ENCODE peak calls at places on chromosomes 1 and 21, in seven cellular contexts. B is hepatocyte, R is thoracic aorta, T is left ventricle myocardium inferior, W is dorsolateral prefrontal cortex, P is A549, H is progenitor cell of endocrine pancreas. U is an unnamed sample.

GRCh38 chr1:186325239-186325638 is 49.8 kb downstream of the TPR start:
- DNase-seq in H (no peak), T (no peak), P (peak), B (no peak), R (no peak), W (no peak), U (no peak)

GRCh38 chr1:220485131-220485530 is 42.8 kb upstream of the MARK1 start:
- DNase-seq in H (no peak), B (peak), T (no peak), P (no peak), W (no peak), R (no peak), U (no peak)

GRCh38 chr1:94106716-94107115 is 14.2 kb downstream of the ABCA4 start:
- DNase-seq in T (no peak), P (no peak), R (no peak), B (no peak), W (no peak), H (no peak), U (no peak)

GRCh38 chr1:32240140-32240951 is 6.7 kb upstream of the FAM167B start:
- DNase-seq in H (peak), T (peak), P (peak), W (peak), R (peak), B (peak), U (peak)

GRCh38 chr1:226609836-226610455 is 61.4 kb downstream of the STUM start:
- DNase-seq in R (no peak), B (no peak), P (no peak), W (no peak), H (no peak), T (peak), U (peak)

GRCh38 chr1:158199840-158200239 is 19.1 kb downstream of the CD1D start:
- DNase-seq in B (no peak), P (peak), R (no peak), H (no peak), T (no peak), W (no peak), U (no peak)

GRCh38 chr1:232487236-232487635 is 142.7 kb downstream of the SIPA1L2 start:
- DNase-seq in P (no peak), W (no peak), T (no peak), R (no peak), B (no peak), H (no peak), U (no peak)

GRCh38 chr1:21939650-21940374 is 2.7 kb upstream of the HSPG2 start:
- DNase-seq in T (peak), R (peak), H (no peak), B (peak), W (peak), P (peak), U (peak)

GRCh38 chr1:245938046-245938435 is 569.0 kb downstream of the SMYD3 start:
- DNase-seq in P (no peak), T (no peak), W (no peak), B (no peak), H (no peak), R (no peak), U (no peak)

GRCh38 chr21:15627011-15627410 is 102.8 kb upstream of the USP25 start:
- DNase-seq in B (no peak), H (no peak), T (no peak), W (no peak), P (no peak), R (no peak), U (no peak)

GRCh38 chr1:1093610-1093943 is 19.5 kb upstream of the RNF223 start:
- DNase-seq in P (no peak), T (no peak), B (no peak), R (no peak), H (no peak), W (peak), U (no peak)

GRCh38 chr1:170261669-170262068 is 115.9 kb downstream of the NTMT2 start:
- DNase-seq in H (no peak), R (no peak), W (no peak), T (no peak), B (no peak), P (no peak), U (no peak)

GRCh38 chr1:2466834-2467554 is 9.1 kb upstream of the PLCH2 start:
- DNase-seq in P (no peak), H (no peak), B (no peak), T (no peak), W (no peak), R (no peak), U (no peak)

GRCh38 chr1:170145061-170145460 is 698 bp upstream of the NTMT2 start:
- DNase-seq in T (no peak), W (no peak), B (no peak), P (no peak), R (no peak), H (no peak), U (no peak)

GRCh38 chr1:172246521-172247390 is 173.7 kb upstream of the C1orf105 start:
- DNase-seq in P (no peak), W (no peak), B (no peak), H (no peak), T (no peak), R (no peak), U (no peak)

GRCh38 chr1:6612641-6613360 is 730 bp upstream of the PHF13 start:
- DNase-seq in T (peak), R (no peak), P (peak), H (peak), W (peak), B (peak), U (peak)

GRCh38 chr1:193649587-193649986 is 463.2 kb upstream of the B3GALT2 start:
- DNase-seq in H (no peak), W (no peak), R (no peak), P (no peak), B (no peak), T (no peak), U (no peak)

GRCh38 chr1:179217943-179218507 is 11.5 kb downstream of the ABL2 start:
- DNase-seq in R (no peak), B (no peak), T (no peak), H (no peak), P (no peak), W (no peak), U (no peak)

GRCh38 chr1:162885265-162885664 is 24.3 kb upstream of the CCDC190 start:
- DNase-seq in T (no peak), B (no peak), R (no peak), W (no peak), P (no peak), H (no peak), U (no peak)

GRCh38 chr1:96596226-96596625 is 125.4 kb upstream of the PTBP2 start:
- DNase-seq in R (no peak), B (peak), H (no peak), P (peak), T (no peak), W (no peak), U (peak)

GRCh38 chr1:228975238-228975929 is 240.1 kb downstream of the RHOU start:
- DNase-seq in H (no peak), P (no peak), T (no peak), R (no peak), B (no peak), W (no peak), U (no peak)

GRCh38 chr1:29333008-29333407 is 96.7 kb downstream of the PTPRU start:
- DNase-seq in P (no peak), H (no peak), W (no peak), B (no peak), R (no peak), T (no peak), U (no peak)

GRCh38 chr1:160544647-160545046 is 21.6 kb upstream of the SLAMF6 start:
- DNase-seq in T (no peak), R (no peak), B (peak), W (no peak), P (peak), H (no peak), U (no peak)

GRCh38 chr1:178541829-178542553 is 29.1 kb downstream of the TEX35 start:
- DNase-seq in B (peak), H (peak), W (no peak), R (no peak), P (peak), T (no peak), U (peak)

GRCh38 chr1:150017206-150017750 is 6.8 kb upstream of the OTUD7B start:
- DNase-seq in T (no peak), H (no peak), B (peak), W (no peak), P (no peak), R (no peak), U (no peak)

GRCh38 chr1:56064705-56065104 is 514.7 kb downstream of the PLPP3 start:
- DNase-seq in B (peak), P (peak), H (no peak), W (no peak), R (no peak), T (no peak), U (no peak)

GRCh38 chr1:163174524-163175437 is 27.9 kb downstream of the RGS5 start:
- DNase-seq in H (peak), R (peak), B (peak), T (peak), P (peak), W (peak), U (peak)

GRCh38 chr1:192986110-192986747 is 72.9 kb downstream of the UCHL5 start:
- DNase-seq in H (no peak), R (no peak), W (no peak), T (no peak), P (no peak), B (peak), U (no peak)

GRCh38 chr1:37795340-37796110 is 1.9 kb downstream of the MANEAL start:
- DNase-seq in H (peak), R (no peak), W (no peak), P (no peak), B (peak), T (peak), U (peak)

GRCh38 chr21:34800797-34801518 is 132.2 kb downstream of the CLIC6 start:
- DNase-seq in T (no peak), H (no peak), B (peak), W (no peak), R (no peak), P (peak), U (no peak)

GRCh38 chr1:111227875-111228747 is 598 bp downstream of the CHI3L2 start:
- DNase-seq in H (no peak), W (no peak), B (peak), P (peak), R (no peak), T (peak), U (no peak)

GRCh38 chr1:53826367-53826766 is 11.7 kb downstream of the NDC1 start:
- DNase-seq in H (no peak), B (no peak), R (no peak), T (no peak), W (no peak), P (peak), U (no peak)

GRCh38 chr1:33273961-33274371 is 17.7 kb downstream of the ZNF362 start:
- DNase-seq in W (no peak), T (no peak), B (no peak), P (no peak), R (no peak), H (no peak), U (no peak)

GRCh38 chr1:32798679-32799416 is 18.3 kb downstream of the YARS1 start:
- DNase-seq in T (no peak), W (no peak), R (no peak), B (no peak), H (no peak), P (no peak), U (no peak)

GRCh38 chr1:198809247-198809646 is 170.4 kb downstream of the PTPRC start:
- DNase-seq in T (no peak), W (no peak), H (no peak), B (no peak), P (no peak), R (no peak), U (no peak)

GRCh38 chr1:220151454-220151853 is 57.5 kb downstream of the IARS2 start:
- DNase-seq in T (peak), R (no peak), W (peak), B (no peak), H (no peak), P (no peak), U (no peak)

GRCh38 chr1:36768486-36769178 is 265.7 kb downstream of the GRIK3 start:
- DNase-seq in B (no peak), H (no peak), P (no peak), W (peak), R (no peak), T (no peak), U (no peak)

GRCh38 chr1:66464802-66465201 is 69.2 kb upstream of the SGIP1 start:
- DNase-seq in W (no peak), B (peak), H (no peak), T (no peak), P (peak), R (no peak), U (no peak)

GRCh38 chr1:202187040-202187671 is 6.4 kb upstream of the LGR6 start:
- DNase-seq in B (no peak), P (no peak), W (no peak), R (no peak), H (no peak), T (no peak), U (no peak)

GRCh38 chr1:202186327-202186726 is 7.3 kb upstream of the LGR6 start:
- DNase-seq in R (no peak), B (no peak), P (no peak), W (no peak), H (no peak), T (no peak), U (no peak)

GRCh38 chr1:202187697-202188407 is 5.7 kb upstream of the LGR6 start:
- DNase-seq in B (no peak), P (no peak), W (no peak), T (no peak), H (no peak), R (no peak), U (no peak)

GRCh38 chr1:202189919-202190715 is 3.5 kb upstream of the LGR6 start:
- DNase-seq in H (no peak), T (no peak), B (peak), W (no peak), R (no peak), P (peak), U (no peak)

DNA sequence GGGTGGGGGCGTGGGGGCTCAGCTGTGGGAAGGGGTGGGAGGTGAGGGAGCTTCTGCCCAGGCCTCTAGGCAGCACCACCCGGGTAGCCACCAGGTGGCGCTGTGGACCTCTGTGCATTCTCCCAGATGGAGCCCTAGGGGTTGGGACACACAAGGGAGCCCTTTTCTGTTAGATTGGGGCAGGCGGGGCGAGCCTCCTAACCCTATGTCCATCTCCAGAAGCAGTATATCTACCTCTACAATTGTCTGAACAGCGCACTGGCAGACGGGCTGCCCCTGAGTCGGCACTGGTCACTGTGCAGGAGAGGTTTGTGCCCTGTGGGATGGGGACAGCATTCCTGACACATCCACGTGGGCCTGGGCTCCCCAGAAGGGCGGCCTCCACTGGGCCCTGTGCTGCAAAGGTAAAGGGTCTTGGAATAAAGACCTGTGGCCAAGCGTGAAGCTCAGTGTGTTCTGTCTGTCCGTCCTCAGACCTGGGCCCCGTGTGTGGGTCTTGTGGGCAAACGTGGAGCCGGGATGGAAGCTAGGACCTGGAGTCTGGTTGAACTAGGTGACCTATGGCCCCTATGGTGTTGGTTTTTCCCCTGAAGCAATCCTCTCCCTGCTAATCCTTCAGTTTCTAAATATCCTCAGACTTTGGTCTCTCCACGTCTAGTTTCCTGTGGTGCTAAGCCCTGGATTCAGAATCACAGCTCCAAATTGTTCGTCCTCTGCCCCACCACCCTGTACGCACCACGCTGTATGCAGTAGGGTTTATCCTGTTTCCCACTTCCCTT is 4.4 kb upstream of the LGR6 start:
- DNase-seq in P (peak), B (peak), H (peak), W (peak), T (peak), R (no peak), U (peak)
- TF ChIP-seq CTCF in P (peak), B (peak), H (peak), W (peak), T (peak), R (peak), U (peak)

GRCh38 chr21:32562426-32562825 is 22.9 kb downstream of the TCP10L start:
- DNase-seq in W (no peak), P (no peak), B (peak), R (peak), T (no peak), H (no peak), U (no peak)
- TF ChIP-seq CTCF in W (peak), P (no peak), B (peak), R (peak), T (peak), H (peak), U (peak)

GRCh38 chr1:203281033-203281432 is 24.3 kb upstream of the BTG2 start:
- DNase-seq in B (peak), W (no peak), H (no peak), P (peak), T (no peak), R (no peak), U (no peak)
- TF ChIP-seq CTCF in B (no peak), W (no peak), H (no peak), P (no peak), T (no peak), R (no peak), U (no peak)

GRCh38 chr1:8412183-8412831 is 94.4 kb downstream of the SLC45A1 start:
- DNase-seq in B (peak), H (no peak), P (peak), W (no peak), R (no peak), T (no peak), U (no peak)
- TF ChIP-seq CTCF in B (no peak), H (no peak), P (no peak), W (no peak), R (peak), T (no peak), U (no peak)

DNA sequence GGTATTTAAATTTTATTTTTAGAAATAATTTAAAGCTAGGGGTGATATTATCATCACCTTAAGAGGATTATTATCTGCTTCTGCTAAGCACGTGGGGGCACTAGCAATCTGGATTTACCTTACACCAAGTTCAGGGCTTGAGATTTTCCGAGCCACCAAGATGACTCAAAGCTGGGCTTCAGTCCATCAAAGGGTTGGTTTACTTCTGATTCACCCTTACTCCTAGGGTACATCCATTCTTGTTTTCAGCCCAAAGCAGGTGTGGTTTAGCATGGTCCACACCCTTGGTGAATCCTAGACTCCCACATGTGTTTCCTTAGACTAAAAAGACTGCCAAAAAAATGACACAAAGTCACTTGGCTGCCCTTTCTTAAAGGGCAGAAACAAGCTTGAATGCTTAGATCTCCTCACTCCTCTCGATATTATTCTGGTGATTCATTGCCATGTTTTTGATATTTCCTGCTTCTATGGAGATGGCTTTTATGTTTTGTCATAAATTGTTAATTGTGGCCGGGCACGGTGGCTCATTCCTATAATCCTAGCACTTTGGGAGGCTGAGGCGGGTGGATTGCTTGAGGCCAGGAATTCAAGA is 9.8 kb upstream of the PRSS38 start:
- DNase-seq in P (peak), T (no peak), W (no peak), B (no peak), H (no peak), R (no peak), U (no peak)
- TF ChIP-seq CTCF in P (peak), T (no peak), W (no peak), B (no peak), H (no peak), R (no peak), U (no peak)

GRCh38 chr1:152185544-152186391 is 26.7 kb upstream of the RPTN start:
- DNase-seq in B (peak), P (peak), T (no peak), R (no peak), W (no peak), H (no peak), U (no peak)
- TF ChIP-seq CTCF in B (peak), P (peak), T (peak), R (peak), W (peak), H (peak), U (peak)